ENCODE peak calls at places on chromosome 9, in four cellular contexts. One of them, this sample, is unnamed.

GRCh38 chr9:117825609-117826347 is 121.6 kb downstream of the TLR4 start:
- DNase-seq in GM12878: peak; percentile 40
- DNase-seq in HepG2: no peak
- DNase-seq in K562: no peak
- DNase-seq in this sample: no peak

GRCh38 chr9:34991833-34992375 is 2.4 kb downstream of the DNAJB5 start:
- DNase-seq in K562: peak; percentile 49
- DNase-seq in GM12878: no peak
- DNase-seq in HepG2: peak; percentile 34
- DNase-seq in this sample: no peak

GRCh38 chr9:34579097-34579818 is 10.3 kb downstream of the CNTFR start:
- DNase-seq in GM12878: no peak
- DNase-seq in K562: no peak
- DNase-seq in HepG2: no peak
- DNase-seq in this sample: no peak

GRCh38 chr9:90300901-90301688 is 341.5 kb downstream of the DIRAS2 start:
- DNase-seq in GM12878: no peak
- DNase-seq in K562: no peak
- DNase-seq in HepG2: no peak
- DNase-seq in this sample: no peak

GRCh38 chr9:21836437-21837161 is 34.2 kb downstream of the MTAP start:
- DNase-seq in GM12878: no peak
- DNase-seq in K562: no peak
- DNase-seq in HepG2: peak; percentile 34
- DNase-seq in this sample: no peak

GRCh38 chr9:133616643-133617405 is 7.6 kb upstream of the FAM163B start:
- DNase-seq in GM12878: no peak
- DNase-seq in K562: no peak
- DNase-seq in HepG2: no peak
- DNase-seq in this sample: no peak

GRCh38 chr9:112844771-112845542 is 45.7 kb downstream of the SLC46A2 start:
- DNase-seq in HepG2: peak; percentile 52
- DNase-seq in GM12878: peak; percentile 24
- DNase-seq in K562: peak; percentile 86
- DNase-seq in this sample: peak; percentile 85

GRCh38 chr9:12988259-12988658 is 213.4 kb downstream of the LURAP1L start:
- DNase-seq in GM12878: no peak
- DNase-seq in K562: no peak
- DNase-seq in HepG2: no peak
- DNase-seq in this sample: no peak

GRCh38 chr9:135577256-135577655 is 15.7 kb downstream of the PAEP start:
- DNase-seq in GM12878: no peak
- DNase-seq in K562: no peak
- DNase-seq in HepG2: no peak
- DNase-seq in this sample: no peak

GRCh38 chr9:133347515-133347984 is 381 bp downstream of the MED22 start:
- DNase-seq in K562: peak; percentile 61
- DNase-seq in GM12878: peak; percentile 28
- DNase-seq in HepG2: no peak
- DNase-seq in this sample: peak; percentile 55

GRCh38 chr9:119898316-119898715 is 529.1 kb upstream of the BRINP1 start:
- DNase-seq in GM12878: no peak
- DNase-seq in K562: no peak
- DNase-seq in HepG2: no peak
- DNase-seq in this sample: no peak

GRCh38 chr9:97596906-97597305 is 36.3 kb downstream of the TSTD2 start:
- DNase-seq in GM12878: no peak
- DNase-seq in K562: no peak
- DNase-seq in HepG2: no peak
- DNase-seq in this sample: no peak

GRCh38 chr9:97747201-97747965 is 50.2 kb upstream of the XPA start:
- DNase-seq in HepG2: no peak
- DNase-seq in GM12878: no peak
- DNase-seq in K562: no peak
- DNase-seq in this sample: no peak

GRCh38 chr9:113178087-113178486 is 27.3 kb downstream of the SLC31A2 start:
- DNase-seq in K562: no peak
- DNase-seq in GM12878: no peak
- DNase-seq in HepG2: no peak
- DNase-seq in this sample: no peak

GRCh38 chr9:136882109-136882946 is 4.0 kb upstream of the TRAF2 start:
- DNase-seq in HepG2: peak; percentile 94
- DNase-seq in GM12878: peak; percentile 73
- DNase-seq in K562: peak; percentile 87
- DNase-seq in this sample: no peak
- TF ChIP-seq SP1 in HepG2: no peak
- TF ChIP-seq SP1 in GM12878: peak; percentile 32
- TF ChIP-seq SP1 in K562: no peak
- TF ChIP-seq SP1 in this sample: no peak

GRCh38 chr9:36671561-36671960 is 98.9 kb downstream of the MELK start:
- DNase-seq in K562: no peak
- DNase-seq in GM12878: no peak
- DNase-seq in HepG2: no peak
- DNase-seq in this sample: no peak
- TF ChIP-seq FOXK2 in K562: no peak
- TF ChIP-seq FOXK2 in GM12878: no peak
- TF ChIP-seq FOXK2 in HepG2: no peak
- TF ChIP-seq FOXK2 in this sample: no peak

DNA sequence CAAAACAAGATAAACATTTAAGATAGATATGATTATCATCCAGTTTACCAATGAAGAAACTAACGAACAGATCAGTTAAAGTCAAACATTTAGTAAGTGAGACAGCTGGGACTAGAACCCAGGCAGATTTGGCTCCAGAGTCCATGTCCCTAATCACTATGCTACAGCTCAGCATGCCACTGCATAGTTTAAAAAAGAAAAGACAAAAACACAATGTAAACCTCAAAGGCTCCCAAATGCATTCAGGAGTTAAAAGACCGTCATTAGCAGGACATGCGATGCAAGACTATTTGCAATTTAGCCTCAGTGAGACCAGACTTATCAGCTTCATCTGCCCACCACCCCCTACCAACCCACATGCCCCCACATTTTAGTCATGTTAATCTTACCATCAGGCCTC is 36.8 kb downstream of the DENND1A start:
- DNase-seq in K562: no peak
- DNase-seq in HepG2: no peak
- DNase-seq in GM12878: no peak
- DNase-seq in this sample: no peak
- TF ChIP-seq SP1 in K562: no peak
- TF ChIP-seq SP1 in HepG2: no peak
- TF ChIP-seq SP1 in GM12878: no peak
- TF ChIP-seq SP1 in this sample: no peak

GRCh38 chr9:114538241-114538640 is 33.0 kb upstream of the WHRN start:
- DNase-seq in K562: peak; percentile 63
- DNase-seq in GM12878: peak; percentile 7
- DNase-seq in HepG2: peak; percentile 37
- DNase-seq in this sample: no peak
- TF ChIP-seq FOXK2 in K562: no peak
- TF ChIP-seq FOXK2 in GM12878: no peak
- TF ChIP-seq FOXK2 in HepG2: no peak
- TF ChIP-seq FOXK2 in this sample: no peak

DNA sequence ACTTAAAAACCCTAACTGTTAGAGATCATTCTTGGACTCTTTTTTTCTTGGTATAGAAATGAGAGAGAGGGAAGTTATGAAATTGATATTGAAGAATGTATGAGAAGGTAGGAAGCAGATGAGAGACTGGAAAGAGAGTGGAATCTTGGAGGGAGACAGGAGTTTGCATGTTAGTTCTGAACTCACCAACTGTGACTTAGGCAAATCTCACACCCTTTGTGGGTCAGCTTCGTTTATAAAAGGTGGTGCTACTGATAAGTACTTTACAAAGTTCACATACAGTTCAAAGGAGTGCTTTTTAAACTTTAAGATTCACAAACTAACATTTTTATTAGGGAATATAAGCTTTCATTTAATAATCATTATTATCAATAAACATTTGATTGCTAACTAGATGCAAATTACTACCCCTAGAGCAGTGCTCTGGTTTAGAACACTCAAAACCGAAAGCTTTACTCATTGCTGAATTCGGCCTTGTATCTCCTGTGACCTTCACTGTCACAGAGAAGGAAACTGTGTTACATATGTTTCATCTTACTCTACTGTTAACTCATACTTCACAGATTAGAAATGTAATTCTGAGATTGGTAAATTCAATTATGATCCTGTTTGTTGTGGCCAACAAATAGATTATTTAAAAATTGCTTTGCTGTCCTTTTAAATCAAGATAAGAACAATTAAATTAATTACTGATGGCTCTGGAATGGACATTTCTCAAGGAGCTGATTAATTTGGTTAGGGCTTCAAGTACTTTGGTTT is 143.2 kb downstream of the RMI1 start:
- DNase-seq in HepG2: no peak
- DNase-seq in K562: peak; percentile 41
- DNase-seq in GM12878: peak; percentile 36
- DNase-seq in this sample: no peak
- TF ChIP-seq SP1 in HepG2: no peak
- TF ChIP-seq SP1 in K562: no peak
- TF ChIP-seq SP1 in GM12878: no peak
- TF ChIP-seq SP1 in this sample: no peak

GRCh38 chr9:127628644-127629467 is 16.8 kb downstream of the STXBP1 start:
- DNase-seq in HepG2: no peak
- DNase-seq in K562: peak; percentile 82
- DNase-seq in GM12878: no peak
- DNase-seq in this sample: no peak
- TF ChIP-seq FOXK2 in HepG2: no peak
- TF ChIP-seq FOXK2 in K562: peak; percentile 10
- TF ChIP-seq FOXK2 in GM12878: no peak
- TF ChIP-seq FOXK2 in this sample: no peak

GRCh38 chr9:130681769-130682489 is 11.7 kb upstream of the EXOSC2 start:
- DNase-seq in K562: peak; percentile 43
- DNase-seq in GM12878: no peak
- DNase-seq in HepG2: no peak
- DNase-seq in this sample: peak; percentile 48
- TF ChIP-seq SP1 in K562: no peak
- TF ChIP-seq SP1 in GM12878: no peak
- TF ChIP-seq SP1 in HepG2: no peak
- TF ChIP-seq SP1 in this sample: no peak

DNA sequence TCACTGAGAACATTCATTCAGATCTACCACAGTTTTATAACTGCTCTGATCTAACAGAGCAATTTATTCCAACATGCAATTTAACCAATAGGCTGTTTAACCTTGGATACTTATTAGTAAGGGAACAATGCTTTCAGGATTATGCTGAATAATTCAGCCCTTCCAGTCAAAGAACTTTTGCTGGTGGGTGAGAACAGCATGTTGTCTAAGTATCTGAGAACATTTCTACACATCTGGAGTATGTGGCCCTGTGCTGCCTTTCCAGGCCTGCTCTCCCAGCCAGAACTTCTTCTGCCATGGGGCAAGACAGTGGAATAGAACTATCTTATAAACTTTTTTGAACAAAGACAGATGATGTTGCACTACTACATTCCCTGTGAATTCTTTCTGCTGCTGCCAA is 55.8 kb downstream of the NFIB start:
- DNase-seq in K562: no peak
- DNase-seq in HepG2: no peak
- DNase-seq in GM12878: no peak
- DNase-seq in this sample: no peak
- TF ChIP-seq FOXK2 in K562: no peak
- TF ChIP-seq FOXK2 in HepG2: no peak
- TF ChIP-seq FOXK2 in GM12878: no peak
- TF ChIP-seq FOXK2 in this sample: no peak